ENCODE peak calls at places on chromosomes 2 and 18, in five cellular contexts. C, F, K, Z and T are unnamed samples.

GRCh38 chr2:25855065-25855464 is 23.2 kb downstream of the ASXL2 start:
- DNase-seq in K (no peak), Z (no peak), C (no peak), F (no peak), T (no peak)

GRCh38 chr18:30682667-30683066 is 359.9 kb downstream of the DSC3 start:
- DNase-seq in C (no peak), K (no peak), Z (no peak), F (no peak), T (no peak)

GRCh38 chr18:59498687-59499086 is 139.6 kb upstream of the LMAN1 start:
- DNase-seq in C (no peak), F (no peak), K (no peak), Z (no peak), T (no peak)

GRCh38 chr18:3653263-3653858 is 203.4 kb downstream of the TGIF1 start:
- DNase-seq in K (no peak), C (no peak), F (no peak), Z (no peak), T (no peak)

GRCh38 chr2:108637304-108637669 is 82.0 kb upstream of the RANBP2 start:
- DNase-seq in F (peak), K (peak), Z (peak), C (peak), T (no peak)

GRCh38 chr2:25664531-25665307 is 8.7 kb downstream of the DTNB start:
- DNase-seq in Z (peak), C (peak), F (peak), K (peak), T (peak)

GRCh38 chr2:126655500-126656310 is at the start of gene GYPC:
- DNase-seq in C (peak), Z (peak), F (peak), K (peak), T (peak)

GRCh38 chr2:195501746-195502145 is 155.3 kb upstream of the SLC39A10 start:
- DNase-seq in C (no peak), Z (no peak), F (no peak), K (no peak), T (no peak)

GRCh38 chr2:224085811-224086210 is 46.7 kb upstream of the SERPINE2 start:
- DNase-seq in F (no peak), K (no peak), Z (no peak), C (no peak), T (no peak)

GRCh38 chr2:7007488-7007845 is 90.3 kb downstream of the RNF144A start:
- DNase-seq in Z (no peak), C (no peak), F (no peak), K (no peak), T (no peak)

GRCh38 chr2:105538840-105539239 is 140.0 kb upstream of the FHL2 start:
- DNase-seq in F (no peak), K (no peak), Z (no peak), C (no peak), T (no peak)

GRCh38 chr2:161085041-161085598 is 75.1 kb upstream of the TANK start:
- DNase-seq in F (no peak), Z (no peak), C (no peak), K (no peak), T (no peak)

GRCh38 chr2:16588565-16588964 is 77.1 kb downstream of the CYRIA start:
- DNase-seq in K (no peak), F (no peak), Z (no peak), C (no peak), T (no peak)

GRCh38 chr2:20603791-20604190 is 47.1 kb downstream of the HS1BP3 start:
- DNase-seq in Z (peak), K (no peak), F (peak), C (no peak), T (peak)

GRCh38 chr18:48749768-48750167 is 201.0 kb downstream of the SMAD7 start:
- DNase-seq in K (peak), Z (no peak), F (no peak), C (peak), T (peak)

GRCh38 chr2:165568361-165568760 is 98.9 kb downstream of the CSRNP3 start:
- DNase-seq in C (no peak), F (no peak), K (no peak), Z (no peak), T (no peak)

GRCh38 chr2:230668939-230669303 is 43.7 kb upstream of the CAB39 start:
- DNase-seq in C (no peak), Z (no peak), F (no peak), K (no peak), T (no peak)

GRCh38 chr18:37430346-37431076 is 135.1 kb downstream of the CELF4 start:
- DNase-seq in K (no peak), Z (no peak), C (no peak), F (no peak), T (no peak)

GRCh38 chr2:88709117-88709739 is 17.8 kb downstream of the RPIA start:
- DNase-seq in C (no peak), Z (no peak), K (no peak), F (no peak), T (no peak)

GRCh38 chr2:207513577-207514257 is 16.0 kb upstream of the CREB1 start:
- DNase-seq in K (no peak), C (no peak), Z (no peak), F (no peak), T (no peak)

GRCh38 chr2:51718881-51719280 is 686.9 kb upstream of the NRXN1 start:
- DNase-seq in C (no peak), F (no peak), K (no peak), Z (no peak), T (no peak)

GRCh38 chr2:118748245-118748885 is 99.1 kb downstream of the EN1 start:
- DNase-seq in Z (no peak), F (no peak), C (no peak), K (no peak), T (no peak)

GRCh38 chr2:215828528-215829184 is 184.7 kb downstream of the MREG start:
- DNase-seq in F (peak), C (peak), K (peak), Z (peak), T (peak)

GRCh38 chr2:168635065-168635577 is 167.3 kb upstream of the NOSTRIN start:
- DNase-seq in Z (peak), K (peak), F (peak), C (peak), T (peak)

GRCh38 chr2:168633895-168634294 is 168.5 kb upstream of the NOSTRIN start:
- DNase-seq in Z (no peak), K (no peak), F (no peak), C (no peak), T (no peak)

GRCh38 chr2:168633200-168633599 is 169.2 kb upstream of the NOSTRIN start:
- DNase-seq in F (no peak), Z (no peak), K (no peak), C (no peak), T (no peak)

DNA sequence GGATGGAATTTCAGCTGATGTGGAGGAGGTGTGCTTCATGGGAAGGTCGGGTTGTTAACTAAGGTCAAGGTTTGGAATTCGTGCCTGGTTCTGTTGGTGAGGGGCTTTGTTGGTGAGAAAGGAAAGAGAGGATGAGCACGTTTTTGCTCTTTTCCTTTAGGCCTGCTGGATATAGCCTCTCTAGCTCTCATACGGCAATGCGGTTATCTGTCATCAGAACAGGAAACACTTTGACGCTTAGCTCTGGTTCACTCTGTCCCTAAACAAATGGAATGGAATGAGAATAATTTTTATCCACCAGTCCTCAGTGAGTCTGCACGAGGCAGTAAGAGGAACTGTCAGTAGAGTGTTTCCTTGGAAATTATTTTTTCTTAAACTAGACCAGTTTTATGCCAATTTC is 169.7 kb upstream of the NOSTRIN start:
- DNase-seq in F (no peak), K (peak), C (peak), Z (no peak), T (no peak)
- TF ChIP-seq EP300 in F (peak), K (peak), C (no peak), Z (no peak), T (peak)

DNA sequence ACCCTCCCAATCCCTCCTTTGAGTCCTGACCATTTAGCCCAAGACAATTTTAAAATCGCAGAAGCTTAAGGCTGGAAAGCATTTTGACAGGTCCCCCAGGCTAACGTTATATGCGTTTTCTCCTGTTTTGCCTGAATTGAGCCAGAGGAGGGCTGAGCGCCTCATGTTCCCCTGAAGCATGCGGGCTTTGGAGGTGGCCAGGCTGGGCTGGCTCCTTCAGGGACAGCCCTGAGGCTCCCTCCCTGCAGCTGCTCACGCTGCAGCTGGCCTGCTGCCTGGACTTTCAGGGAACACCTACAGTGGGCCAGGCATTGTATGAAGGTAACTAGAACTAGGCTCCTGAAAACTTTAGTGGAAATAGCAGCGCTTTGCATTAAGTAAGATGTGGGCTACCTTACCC is 179.2 kb downstream of the ACKR3 start:
- DNase-seq in C (no peak), K (no peak), F (peak), Z (no peak), T (no peak)
- H3K4me3 ChIP-seq in C (no peak), K (no peak), F (no peak), Z (no peak), T (no peak)

GRCh38 chr2:9760069-9760910 is 83.0 kb upstream of the TAF1B start:
- DNase-seq in Z (no peak), K (no peak), C (no peak), F (no peak), T (no peak)

GRCh38 chr2:9756692-9757250 is 86.5 kb upstream of the TAF1B start:
- DNase-seq in K (no peak), Z (no peak), F (no peak), C (no peak), T (no peak)

GRCh38 chr2:9755638-9756037 is 87.6 kb upstream of the TAF1B start:
- DNase-seq in K (no peak), F (no peak), Z (no peak), C (no peak), T (no peak)

GRCh38 chr2:9758741-9759140 is 84.5 kb upstream of the TAF1B start:
- DNase-seq in C (no peak), F (no peak), Z (peak), K (no peak), T (no peak)

GRCh38 chr2:9757430-9758287 is 85.6 kb upstream of the TAF1B start:
- DNase-seq in C (no peak), F (no peak), K (no peak), Z (no peak), T (no peak)
- TF ChIP-seq POLR2A in C (no peak), F (no peak), K (no peak), Z (no peak), T (no peak)

GRCh38 chr2:42922790-42923631 is 130.6 kb upstream of the HAAO start:
- DNase-seq in C (no peak), F (no peak), K (peak), Z (no peak), T (peak)
- TF ChIP-seq EP300 in C (no peak), F (no peak), K (peak), Z (no peak), T (no peak)